ENCODE peak calls at places on chromosomes 6 and 20, in seven cellular contexts. P, K, R, G, W, Q and X are unnamed samples.

GRCh38 chr6:30091577-30092381 is 16.2 kb upstream of the RNF39 start:
- DNase-seq in G (no peak), Q (no peak), R (peak; percentile 64), W (peak; percentile 93), P (no peak), K (no peak), X (no peak)

GRCh38 chr6:29011276-29011734 is 6.2 kb upstream of the ZNF311 start:
- DNase-seq in K (peak; percentile 67), G (no peak), R (peak; percentile 19), W (peak; percentile 48), Q (no peak), P (no peak), X (no peak)

GRCh38 chr20:51668932-51669331 is 99.3 kb downstream of the ATP9A start:
- DNase-seq in Q (no peak), K (no peak), W (no peak), G (no peak), R (no peak), P (no peak), X (peak; percentile 11)

GRCh38 chr20:39581034-39581433 is 618.9 kb downstream of the DHX35 start:
- DNase-seq in K (no peak), W (no peak), P (no peak), R (no peak), G (no peak), Q (no peak), X (no peak)

GRCh38 chr20:15359056-15359455 is 1021.6 kb upstream of the FLRT3 start:
- DNase-seq in K (no peak), P (no peak), Q (no peak), R (no peak), G (no peak), W (no peak), X (no peak)

GRCh38 chr20:62925420-62926228 is 681 bp downstream of the DIDO1 start:
- DNase-seq in R (peak; percentile 54), K (no peak), W (peak; percentile 58), P (no peak), G (no peak), Q (peak; percentile 45), X (peak; percentile 90)

GRCh38 chr20:48605364-48606116 is 222.3 kb downstream of the PREX1 start:
- DNase-seq in R (no peak), W (peak; percentile 8), P (no peak), K (no peak), Q (no peak), G (no peak), X (peak; percentile 33)

GRCh38 chr6:116767715-116768114 is 2.2 kb upstream of the FAM162B start:
- DNase-seq in R (no peak), K (no peak), Q (no peak), W (no peak), G (no peak), P (no peak), X (no peak)

GRCh38 chr20:38685853-38686473 is 38.3 kb upstream of the SLC32A1 start:
- DNase-seq in K (no peak), W (peak; percentile 59), Q (peak; percentile 28), R (peak; percentile 12), P (no peak), G (no peak), X (no peak)

GRCh38 chr20:38043512-38044300 is 10.2 kb downstream of the RPRD1B start:
- DNase-seq in W (peak; percentile 48), G (no peak), Q (no peak), P (no peak), K (no peak), R (no peak), X (no peak)

GRCh38 chr6:118325220-118325860 is 222.8 kb upstream of the PLN start:
- DNase-seq in K (no peak), G (no peak), W (peak; percentile 28), R (no peak), P (no peak), Q (no peak), X (no peak)

GRCh38 chr6:39824030-39824926 is 32.1 kb downstream of the DAAM2 start:
- DNase-seq in W (no peak), Q (no peak), G (no peak), P (no peak), K (peak; percentile 13), R (no peak), X (no peak)

GRCh38 chr6:28742668-28743270 is 181.0 kb downstream of the TRIM27 start:
- DNase-seq in G (no peak), P (no peak), W (no peak), K (no peak), Q (no peak), R (no peak), X (no peak)

GRCh38 chr6:40779399-40779798 is 192.2 kb upstream of the LRFN2 start:
- DNase-seq in G (no peak), Q (no peak), W (no peak), R (no peak), P (no peak), K (no peak), X (no peak)

GRCh38 chr20:57514273-57514751 is 10.6 kb downstream of the CTCFL start:
- DNase-seq in Q (peak; percentile 76), R (peak; percentile 79), W (peak; percentile 83), P (peak; percentile 52), G (no peak), K (peak; percentile 78), X (no peak)

GRCh38 chr6:42338573-42339218 is 113.0 kb downstream of the TRERF1 start:
- DNase-seq in R (no peak), G (no peak), W (peak; percentile 50), K (no peak), Q (no peak), P (no peak), X (no peak)

GRCh38 chr6:34018026-34018425 is 127.9 kb downstream of the GRM4 start:
- DNase-seq in R (no peak), W (no peak), P (no peak), Q (no peak), G (no peak), K (no peak), X (no peak)

GRCh38 chr20:8646026-8646425 is 422.9 kb upstream of the PLCB4 start:
- DNase-seq in W (no peak), G (no peak), Q (no peak), P (no peak), R (no peak), K (no peak), X (no peak)

GRCh38 chr20:7980332-7981046 is 39.1 kb downstream of the TMX4 start:
- DNase-seq in R (no peak), G (no peak), Q (no peak), K (no peak), P (no peak), W (no peak), X (no peak)

GRCh38 chr6:170505306-170505705 is 47.8 kb downstream of the PSMB1 start:
- DNase-seq in Q (no peak), K (no peak), W (no peak), G (no peak), P (no peak), R (peak; percentile 12), X (no peak)

GRCh38 chr6:45789238-45789637 is 226.4 kb downstream of the CLIC5 start:
- DNase-seq in Q (no peak), W (no peak), G (no peak), K (no peak), P (no peak), R (no peak), X (no peak)
- H3K36me3 ChIP-seq in Q (no peaks in the 10 kb centered on the region), W (no peaks in the 10 kb centered on the region), G (no peaks in the 10 kb centered on the region), K (no peaks in the 10 kb centered on the region), P (no peaks in the 10 kb centered on the region), R (no peaks in the 10 kb centered on the region), X (no peaks in the 10 kb centered on the region)

DNA sequence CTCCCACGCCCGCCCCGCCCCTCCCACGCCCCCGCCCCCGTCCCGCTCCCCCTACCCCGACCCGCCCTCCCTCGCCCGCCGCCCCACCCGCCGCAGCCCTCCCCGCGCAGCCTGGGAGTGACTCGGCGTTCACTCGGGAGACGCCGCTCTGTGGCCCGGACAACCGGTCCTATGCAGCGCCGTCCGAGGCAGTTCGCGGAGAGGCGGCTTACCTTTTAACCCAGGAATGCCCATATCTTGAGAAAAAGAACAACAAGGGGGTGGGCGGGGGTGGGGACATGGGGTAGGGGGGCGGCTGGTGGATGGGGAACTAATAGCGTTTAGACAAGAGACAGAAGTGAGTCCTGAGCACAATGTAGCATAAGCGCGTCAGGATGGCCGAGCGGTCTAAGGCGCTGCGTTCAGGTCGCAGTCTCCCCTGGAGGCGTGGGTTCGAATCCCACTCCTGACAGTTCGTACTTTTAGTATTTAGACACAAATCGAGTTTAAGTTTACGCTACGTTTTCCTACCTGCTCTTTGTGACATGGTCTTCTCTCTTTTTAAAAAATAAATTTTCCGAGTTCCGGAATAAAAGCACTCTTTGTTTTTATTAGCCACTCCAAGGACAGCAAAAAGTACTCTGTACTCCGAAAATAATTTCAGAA is 17.2 kb upstream of the HMGN4 start:
- DNase-seq in R (peak; percentile 90), K (peak; percentile 91), G (no peak), W (peak; percentile 92), Q (peak; percentile 89), P (peak; percentile 80), X (peak; percentile 97)
- TF ChIP-seq POLR2A in R (peak; percentile 9), K (peak; percentile 31), G (peak; percentile 77), W (no peak), Q (no peak), P (no peak), X (no peak)

DNA sequence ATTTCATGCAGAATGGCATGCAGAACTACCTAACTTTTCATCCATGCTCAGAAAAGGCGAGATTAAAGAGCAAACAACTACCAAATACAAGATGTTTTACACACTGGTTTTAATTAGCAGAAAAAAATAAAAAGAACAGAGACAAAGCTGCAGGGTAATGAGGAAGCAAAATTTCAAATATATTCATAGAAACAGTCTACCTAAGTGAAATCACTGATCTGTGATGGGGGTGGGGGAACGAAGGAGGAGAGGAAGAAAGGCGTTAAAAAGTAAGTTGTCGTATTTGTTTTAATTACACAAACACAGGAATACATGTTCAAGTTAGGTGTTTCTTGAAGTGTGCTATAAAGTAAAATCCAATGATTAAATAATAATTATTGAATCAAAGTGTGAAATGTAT is 42.1 kb downstream of the MAP3K7 start:
- DNase-seq in R (no peak), P (no peak), W (no peak), G (no peak), Q (no peak), K (no peak), X (no peak)
- H3K36me3 ChIP-seq in R (no peaks in the 10 kb centered on the region), P (peaks cover 67% of the 10 kb centered on the region), W (no peaks in the 10 kb centered on the region), G (peaks cover 17% of the 10 kb centered on the region), Q (peaks cover 20% of the 10 kb centered on the region), K (no peaks in the 10 kb centered on the region), X (peaks cover 87% of the 10 kb centered on the region)

DNA sequence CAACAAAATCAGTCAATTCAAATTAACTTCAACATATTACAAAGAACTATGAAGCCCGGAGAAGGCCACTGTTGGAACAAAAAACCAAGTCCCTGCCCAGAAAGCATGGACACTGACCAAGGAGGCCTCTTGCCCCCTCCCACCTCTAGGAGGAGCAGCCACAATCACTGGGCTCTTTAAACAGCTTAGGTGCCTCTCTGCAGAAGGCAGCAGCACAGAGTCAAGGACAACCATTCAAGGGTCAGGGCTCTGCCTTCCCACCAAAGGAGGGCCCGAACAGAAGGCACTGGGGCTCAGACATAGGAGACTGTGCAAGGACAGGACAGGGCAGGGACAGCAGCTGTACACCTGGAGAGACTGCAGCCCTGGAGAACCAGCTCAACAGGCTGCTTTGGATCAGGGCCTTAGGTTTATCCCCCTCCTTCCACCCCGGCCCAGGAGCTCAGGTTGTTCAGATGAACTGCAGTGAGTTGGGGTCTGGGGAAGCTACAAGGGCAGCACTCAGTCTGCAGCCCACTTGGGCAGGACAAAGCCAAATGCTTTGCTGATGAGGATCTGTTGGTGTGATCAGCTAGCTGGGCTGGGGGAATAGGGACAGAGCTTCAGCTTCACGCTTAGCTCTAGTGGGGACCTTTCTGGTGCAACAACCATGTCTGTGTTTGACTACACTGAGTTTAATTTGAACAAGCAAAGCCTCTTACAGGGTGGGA is 17.8 kb downstream of the TOMM34 start:
- DNase-seq in Q (no peak), P (no peak), K (no peak), G (no peak), W (no peak), R (no peak), X (no peak)
- TF ChIP-seq POLR2A in Q (no peak), P (no peak), K (no peak), G (no peak), W (no peak), R (no peak), X (no peak)